ENCODE peak calls at places on chromosomes 4 and X, in eight cellular contexts. One of them, this sample, is unnamed.

GRCh38 chrX:68916891-68917290 is 88.1 kb downstream of the EFNB1 start:
- DNase-seq in A549: no peak
- DNase-seq in WTC11: no peak
- DNase-seq in endothelial cell of umbilical vein: no peak
- DNase-seq in HCT116: no peak
- DNase-seq in GM12878: no peak
- DNase-seq in K562: no peak
- DNase-seq in SK-N-SH: no peak
- DNase-seq in this sample: no peak

GRCh38 chrX:49164589-49165360 is 2.2 kb downstream of the MAGIX start:
- DNase-seq in A549: no peak
- DNase-seq in WTC11: no peak
- DNase-seq in endothelial cell of umbilical vein: no peak
- DNase-seq in HCT116: no peak
- DNase-seq in GM12878: no peak
- DNase-seq in K562: no peak
- DNase-seq in SK-N-SH: peak; percentile 14
- DNase-seq in this sample: no peak

GRCh38 chrX:110509778-110510510 is 151.3 kb downstream of the RTL9 start:
- DNase-seq in A549: no peak
- DNase-seq in WTC11: no peak
- DNase-seq in endothelial cell of umbilical vein: no peak
- DNase-seq in HCT116: no peak
- DNase-seq in GM12878: no peak
- DNase-seq in K562: no peak
- DNase-seq in SK-N-SH: no peak
- DNase-seq in this sample: no peak

GRCh38 chr4:168387091-168387490 is 68.5 kb upstream of the DDX60 start:
- DNase-seq in A549: no peak
- DNase-seq in WTC11: no peak
- DNase-seq in endothelial cell of umbilical vein: peak; percentile 89
- DNase-seq in HCT116: no peak
- DNase-seq in GM12878: no peak
- DNase-seq in K562: no peak
- DNase-seq in SK-N-SH: no peak
- DNase-seq in this sample: no peak

GRCh38 chrX:130174937-130175336 is 3.2 kb downstream of the RAB33A start:
- DNase-seq in A549: no peak
- DNase-seq in WTC11: no peak
- DNase-seq in endothelial cell of umbilical vein: no peak
- DNase-seq in HCT116: no peak
- DNase-seq in GM12878: no peak
- DNase-seq in K562: no peak
- DNase-seq in SK-N-SH: no peak
- DNase-seq in this sample: no peak

GRCh38 chr4:148831945-148832344 is 389.7 kb upstream of the NR3C2 start:
- DNase-seq in A549: no peak
- DNase-seq in WTC11: no peak
- DNase-seq in endothelial cell of umbilical vein: peak; percentile 95
- DNase-seq in HCT116: peak; percentile 4
- DNase-seq in GM12878: no peak
- DNase-seq in K562: no peak
- DNase-seq in SK-N-SH: no peak
- DNase-seq in this sample: no peak

GRCh38 chrX:72393836-72394517 is 88.3 kb upstream of the CITED1 start:
- DNase-seq in A549: no peak
- DNase-seq in WTC11: no peak
- DNase-seq in endothelial cell of umbilical vein: no peak
- DNase-seq in HCT116: no peak
- DNase-seq in GM12878: no peak
- DNase-seq in K562: no peak
- DNase-seq in SK-N-SH: no peak
- DNase-seq in this sample: no peak

GRCh38 chr4:13920901-13921300 is 293.4 kb upstream of the BOD1L1 start:
- DNase-seq in A549: peak; percentile 70
- DNase-seq in WTC11: no peak
- DNase-seq in endothelial cell of umbilical vein: peak; percentile 93
- DNase-seq in HCT116: no peak
- DNase-seq in GM12878: no peak
- DNase-seq in K562: no peak
- DNase-seq in SK-N-SH: no peak
- DNase-seq in this sample: peak; percentile 30

GRCh38 chr4:76679691-76680090 is 218.3 kb downstream of the SOWAHB start:
- DNase-seq in A549: no peak
- DNase-seq in WTC11: no peak
- DNase-seq in endothelial cell of umbilical vein: no peak
- DNase-seq in HCT116: no peak
- DNase-seq in GM12878: no peak
- DNase-seq in K562: no peak
- DNase-seq in SK-N-SH: no peak
- DNase-seq in this sample: no peak

GRCh38 chr4:108830509-108831244 is 67.8 kb upstream of the ETNPPL start:
- DNase-seq in A549: no peak
- DNase-seq in WTC11: no peak
- DNase-seq in endothelial cell of umbilical vein: no peak
- DNase-seq in HCT116: no peak
- DNase-seq in GM12878: no peak
- DNase-seq in K562: no peak
- DNase-seq in SK-N-SH: no peak
- DNase-seq in this sample: no peak

GRCh38 chrX:110678591-110678990 is 117.0 kb downstream of the CHRDL1 start:
- DNase-seq in A549: no peak
- DNase-seq in WTC11: no peak
- DNase-seq in endothelial cell of umbilical vein: no peak
- DNase-seq in HCT116: no peak
- DNase-seq in GM12878: no peak
- DNase-seq in K562: no peak
- DNase-seq in SK-N-SH: no peak
- DNase-seq in this sample: no peak

GRCh38 chr4:48490680-48491513 is 845 bp downstream of the ZAR1 start:
- DNase-seq in A549: no peak
- DNase-seq in WTC11: peak; percentile 43
- DNase-seq in endothelial cell of umbilical vein: no peak
- DNase-seq in HCT116: no peak
- DNase-seq in GM12878: no peak
- DNase-seq in K562: no peak
- DNase-seq in SK-N-SH: no peak
- DNase-seq in this sample: no peak

GRCh38 chr4:38855466-38855865 is 1.2 kb downstream of the TLR6 start:
- DNase-seq in A549: no peak
- DNase-seq in WTC11: no peak
- DNase-seq in endothelial cell of umbilical vein: no peak
- DNase-seq in HCT116: no peak
- DNase-seq in GM12878: no peak
- DNase-seq in K562: no peak
- DNase-seq in SK-N-SH: no peak
- DNase-seq in this sample: peak; percentile 30

DNA sequence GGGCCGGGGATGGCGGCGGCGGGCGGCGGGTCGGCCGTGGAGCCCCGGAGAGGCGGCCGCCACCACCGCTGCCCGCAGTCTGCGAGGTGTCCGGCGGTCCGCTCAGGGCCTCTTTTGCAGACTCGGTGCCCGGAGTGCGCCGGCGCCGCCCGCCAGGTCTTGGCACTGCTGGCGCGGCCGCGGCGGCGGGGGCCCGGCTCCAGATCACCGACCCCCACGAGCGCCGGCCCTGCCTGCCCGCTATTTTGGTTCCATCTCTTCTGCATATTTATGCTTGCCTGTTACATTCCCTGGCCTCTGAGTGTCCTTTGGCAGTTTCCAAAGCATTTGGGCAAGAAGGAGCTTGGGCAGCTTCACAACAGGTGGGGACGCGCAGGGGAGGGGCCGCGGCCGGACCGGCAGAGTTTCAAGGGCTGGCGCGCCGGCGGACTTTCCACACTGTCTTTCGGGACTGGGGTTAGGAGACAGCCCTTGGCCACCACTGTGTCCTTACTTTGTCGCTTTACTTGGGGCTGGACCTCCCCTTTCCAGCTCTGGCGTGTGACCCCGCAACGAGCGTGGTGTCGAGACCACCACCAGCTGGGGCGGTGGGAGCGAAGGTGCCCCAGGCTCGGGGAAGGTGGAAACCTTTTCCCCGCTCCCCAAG is 668 bp upstream of the TAPT1 start:
- DNase-seq in A549: no peak
- DNase-seq in WTC11: peak; percentile 65
- DNase-seq in endothelial cell of umbilical vein: peak; percentile 49
- DNase-seq in HCT116: no peak
- DNase-seq in GM12878: no peak
- DNase-seq in K562: peak; percentile 51
- DNase-seq in SK-N-SH: peak; percentile 76
- DNase-seq in this sample: peak; percentile 74
- TF ChIP-seq MAX in A549: peak; percentile 5
- TF ChIP-seq MAX in WTC11: no peak
- TF ChIP-seq MAX in endothelial cell of umbilical vein: no peak
- TF ChIP-seq MAX in HCT116: no peak
- TF ChIP-seq MAX in GM12878: no peak
- TF ChIP-seq MAX in K562: no peak
- TF ChIP-seq MAX in SK-N-SH: peak; percentile 5
- TF ChIP-seq MAX in this sample: no peak

GRCh38 chr4:176273741-176274140 is 4.7 kb upstream of the ASB5 start:
- DNase-seq in A549: no peak
- DNase-seq in WTC11: no peak
- DNase-seq in endothelial cell of umbilical vein: no peak
- DNase-seq in HCT116: no peak
- DNase-seq in GM12878: no peak
- DNase-seq in K562: no peak
- DNase-seq in SK-N-SH: no peak
- DNase-seq in this sample: no peak
- TF ChIP-seq MAX in A549: no peak
- TF ChIP-seq MAX in WTC11: no peak
- TF ChIP-seq MAX in endothelial cell of umbilical vein: no peak
- TF ChIP-seq MAX in HCT116: no peak
- TF ChIP-seq MAX in GM12878: no peak
- TF ChIP-seq MAX in K562: no peak
- TF ChIP-seq MAX in SK-N-SH: no peak
- TF ChIP-seq MAX in this sample: no peak

DNA sequence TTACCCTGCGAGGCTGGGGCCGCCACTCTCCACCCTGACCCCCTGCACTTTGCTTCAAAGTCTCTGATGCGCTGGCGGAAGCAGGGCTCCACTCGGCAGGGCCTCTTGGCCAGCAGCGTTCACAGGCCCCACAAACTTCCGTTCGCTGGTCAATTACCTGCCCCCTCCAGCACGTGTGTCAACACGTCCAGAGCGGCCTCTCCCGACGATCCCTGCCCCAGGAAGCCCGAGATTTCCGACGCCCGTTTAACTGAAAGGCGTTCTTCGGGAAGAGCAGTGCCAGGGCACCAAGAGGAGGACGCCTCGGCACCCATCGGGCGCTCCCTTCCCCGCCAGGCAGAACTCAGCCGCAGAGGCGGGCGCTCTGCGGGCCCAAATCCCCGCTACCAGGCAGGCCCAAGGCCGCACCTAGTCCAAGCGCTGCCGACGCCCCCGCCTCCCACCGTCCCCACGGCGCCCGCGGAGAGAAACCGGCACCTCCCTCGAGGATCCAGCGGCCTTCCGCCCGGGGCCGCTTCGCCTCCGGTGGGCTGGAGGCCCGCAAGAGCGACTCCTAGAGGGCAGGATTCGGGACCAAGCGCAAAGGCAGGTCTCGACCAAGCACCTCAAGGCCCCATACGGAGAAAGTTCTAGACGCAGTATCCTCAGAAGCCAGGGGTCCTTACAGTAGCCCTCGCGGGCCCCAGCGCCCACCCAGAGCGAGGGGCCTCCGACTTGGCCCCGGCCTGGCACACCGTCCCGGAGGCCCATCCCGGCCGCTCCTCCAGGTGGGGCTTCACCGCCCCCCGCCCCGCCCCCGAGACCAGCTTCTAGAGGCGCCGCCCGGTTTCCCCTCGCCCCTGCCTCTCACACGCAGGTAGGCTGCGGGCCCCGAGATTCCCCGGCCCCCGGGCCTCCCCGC is 586 bp downstream of the BCAP31 start:
- DNase-seq in A549: peak; percentile 66
- DNase-seq in WTC11: peak; percentile 38
- DNase-seq in endothelial cell of umbilical vein: peak; percentile 51
- DNase-seq in HCT116: no peak
- DNase-seq in GM12878: no peak
- DNase-seq in K562: peak; percentile 67
- DNase-seq in SK-N-SH: peak; percentile 68
- DNase-seq in this sample: peak; percentile 67
- TF ChIP-seq MAX in A549: peak; percentile 68
- TF ChIP-seq MAX in WTC11: no peak
- TF ChIP-seq MAX in endothelial cell of umbilical vein: no peak
- TF ChIP-seq MAX in HCT116: no peak
- TF ChIP-seq MAX in GM12878: no peak
- TF ChIP-seq MAX in K562: peak; percentile 25
- TF ChIP-seq MAX in SK-N-SH: peak; percentile 70
- TF ChIP-seq MAX in this sample: peak; percentile 73

GRCh38 chr4:83151645-83152044 is 37.1 kb upstream of the PLAC8 start:
- DNase-seq in A549: no peak
- DNase-seq in WTC11: no peak
- DNase-seq in endothelial cell of umbilical vein: no peak
- DNase-seq in HCT116: no peak
- DNase-seq in GM12878: no peak
- DNase-seq in K562: no peak
- DNase-seq in SK-N-SH: no peak
- DNase-seq in this sample: peak; percentile 28

GRCh38 chr4:83150563-83151330 is 36.2 kb upstream of the PLAC8 start:
- DNase-seq in A549: no peak
- DNase-seq in WTC11: no peak
- DNase-seq in endothelial cell of umbilical vein: peak; percentile 87
- DNase-seq in HCT116: no peak
- DNase-seq in GM12878: no peak
- DNase-seq in K562: no peak
- DNase-seq in SK-N-SH: no peak
- DNase-seq in this sample: no peak

GRCh38 chr4:83153312-83153915 is 38.9 kb upstream of the PLAC8 start:
- DNase-seq in A549: no peak
- DNase-seq in WTC11: no peak
- DNase-seq in endothelial cell of umbilical vein: peak; percentile 7
- DNase-seq in HCT116: no peak
- DNase-seq in GM12878: no peak
- DNase-seq in K562: no peak
- DNase-seq in SK-N-SH: no peak
- DNase-seq in this sample: no peak

GRCh38 chr4:83152771-83153170 is 38.2 kb upstream of the PLAC8 start:
- DNase-seq in A549: no peak
- DNase-seq in WTC11: no peak
- DNase-seq in endothelial cell of umbilical vein: peak; percentile 67
- DNase-seq in HCT116: no peak
- DNase-seq in GM12878: no peak
- DNase-seq in K562: no peak
- DNase-seq in SK-N-SH: no peak
- DNase-seq in this sample: no peak

DNA sequence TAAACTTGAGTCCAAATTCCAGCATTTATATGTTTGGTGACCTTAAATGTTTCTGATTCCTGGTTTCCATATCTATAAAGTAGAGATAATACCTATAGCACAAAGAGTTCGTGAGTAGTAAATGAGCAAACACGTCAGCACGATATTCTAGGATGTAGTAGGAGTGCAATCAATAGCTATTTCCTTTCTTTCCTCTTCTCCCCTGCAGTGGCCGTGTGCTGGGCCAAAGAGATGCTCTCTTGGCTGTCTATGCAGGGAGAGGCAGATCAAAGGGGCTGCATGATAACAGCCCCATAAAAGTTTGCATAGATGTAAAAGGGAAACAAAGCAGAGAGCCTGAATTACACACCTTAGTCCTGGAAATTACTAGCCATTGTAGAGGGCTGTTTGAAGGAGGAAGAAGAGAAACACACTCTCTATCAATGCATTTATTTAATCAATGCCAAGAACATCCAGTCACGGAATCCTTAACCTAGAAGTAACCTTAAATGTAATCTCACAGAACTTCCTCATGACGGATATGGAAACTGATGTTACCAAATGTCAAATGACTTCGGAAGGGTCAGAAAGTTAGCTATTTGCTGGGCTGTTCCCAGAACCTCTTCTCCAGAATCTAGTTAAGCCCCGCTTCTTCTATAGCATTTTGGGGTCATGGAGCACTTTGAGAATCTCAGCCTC is 35.5 kb upstream of the PLAC8 start:
- DNase-seq in A549: no peak
- DNase-seq in WTC11: no peak
- DNase-seq in endothelial cell of umbilical vein: no peak
- DNase-seq in HCT116: no peak
- DNase-seq in GM12878: no peak
- DNase-seq in K562: no peak
- DNase-seq in SK-N-SH: no peak
- DNase-seq in this sample: no peak
- TF ChIP-seq MAX in A549: no peak
- TF ChIP-seq MAX in WTC11: no peak
- TF ChIP-seq MAX in endothelial cell of umbilical vein: no peak
- TF ChIP-seq MAX in HCT116: no peak
- TF ChIP-seq MAX in GM12878: no peak
- TF ChIP-seq MAX in K562: no peak
- TF ChIP-seq MAX in SK-N-SH: no peak
- TF ChIP-seq MAX in this sample: no peak

This sample was measured in NB4.